ENCODE peak calls at places on chromosomes 4 and X, in five cellular contexts. L, A, T, E and R are unnamed samples. For H3K4me1, the result is how much of the 10 kb centered on the place peaks cover.

GRCh38 chr4:168886361-168886760 is 123.7 kb downstream of the CBR4 start:
- DNase-seq in L (no peak), A (no peak), T (no peak), E (no peak), R (no peak)

GRCh38 chr4:2044542-2045517 is 14.3 kb upstream of the NAT8L start:
- DNase-seq in L (no peak), A (peak), T (no peak), E (no peak), R (no peak)

GRCh38 chr4:181503800-181504364 is 739.3 kb upstream of the TENM3 start:
- DNase-seq in L (no peak), A (no peak), T (no peak), E (no peak), R (no peak)

GRCh38 chr4:78693777-78694456 is 82.2 kb upstream of the BMP2K start:
- DNase-seq in L (no peak), A (no peak), T (no peak), E (no peak), R (peak)

GRCh38 chrX:56729152-56729557 is at the start of gene NBDY:
- DNase-seq in L (no peak), A (no peak), T (peak), E (peak), R (no peak)

GRCh38 chr4:3291969-3292570 is 751 bp upstream of the RGS12 start:
- DNase-seq in L (peak), A (peak), T (peak), E (peak), R (peak)

GRCh38 chrX:109782994-109783711 is 50.1 kb upstream of the ACSL4 start:
- DNase-seq in L (no peak), A (no peak), T (no peak), E (no peak), R (no peak)

GRCh38 chr4:35608205-35608604 is 636.1 kb downstream of the ARAP2 start:
- DNase-seq in L (no peak), A (no peak), T (no peak), E (no peak), R (no peak)

GRCh38 chrX:42869659-42870476 is 91.9 kb upstream of the PPP1R2C start:
- DNase-seq in L (no peak), A (no peak), T (no peak), E (no peak), R (no peak)

GRCh38 chr4:123856689-123857545 is 460.3 kb downstream of the SPRY1 start:
- DNase-seq in L (peak), A (no peak), T (peak), E (peak), R (peak)

GRCh38 chr4:129328176-129328575 is 232.2 kb downstream of the C4orf33 start:
- DNase-seq in L (no peak), A (no peak), T (no peak), E (no peak), R (no peak)

GRCh38 chr4:18366762-18367358 is 345.3 kb upstream of the LCORL start:
- DNase-seq in L (peak), A (no peak), T (no peak), E (no peak), R (no peak)

GRCh38 chrX:24574743-24575142 is 72.4 kb downstream of the PCYT1B start:
- DNase-seq in L (no peak), A (no peak), T (no peak), E (no peak), R (no peak)

GRCh38 chr4:2290974-2291704 is 29.2 kb upstream of the MXD4 start:
- DNase-seq in L (no peak), A (no peak), T (no peak), E (peak), R (peak)

GRCh38 chr4:154836513-154836912 is 55.4 kb downstream of the RBM46 start:
- DNase-seq in L (no peak), A (no peak), T (no peak), E (no peak), R (no peak)
- H3K4me1 ChIP-seq in L (under half), A (under half), T (under half), E (under half), R (under half)

GRCh38 chr4:126168484-126168883 is 853.7 kb downstream of the FAT4 start:
- DNase-seq in L (no peak), A (no peak), T (no peak), E (no peak), R (no peak)

GRCh38 chr4:126174627-126175026 is 859.9 kb downstream of the FAT4 start:
- DNase-seq in L (no peak), A (no peak), T (no peak), E (no peak), R (no peak)

DNA sequence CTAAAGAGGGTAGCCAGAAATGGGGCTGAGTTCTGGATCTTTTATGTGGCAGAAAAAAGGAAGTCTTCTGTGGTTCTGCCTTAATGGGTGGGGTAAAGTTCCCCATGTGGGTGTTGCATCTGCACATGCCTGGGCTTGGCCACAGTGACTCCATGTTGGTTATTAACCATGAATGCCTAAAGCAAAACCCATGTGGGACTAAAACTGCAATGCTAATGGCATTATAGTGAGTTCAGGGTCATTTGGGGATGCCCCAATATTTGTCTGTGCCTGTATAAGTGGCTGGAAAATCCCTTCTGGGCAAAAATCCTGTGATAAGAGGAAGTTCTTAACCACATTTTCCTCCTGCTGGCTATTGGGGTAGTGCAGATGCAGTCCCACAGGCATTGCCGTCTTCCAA is 857.4 kb downstream of the FAT4 start:
- DNase-seq in L (no peak), A (no peak), T (no peak), E (no peak), R (no peak)
- TF ChIP-seq EP300 in L (no peak), A (no peak), T (no peak), E (no peak), R (no peak)

GRCh38 chrX:10049246-10049645 is 82.1 kb downstream of the CLDN34 start:
- DNase-seq in L (no peak), A (no peak), T (no peak), E (no peak), R (no peak)
- H3K4me1 ChIP-seq in L (under half), A (half or more), T (under half), E (under half), R (under half)

GRCh38 chrX:141641138-141641537 is 51.6 kb downstream of the SPANXA2 start:
- DNase-seq in L (no peak), A (no peak), T (no peak), E (no peak), R (no peak)

GRCh38 chrX:141638601-141639000 is 49.1 kb downstream of the SPANXA2 start:
- DNase-seq in L (no peak), A (no peak), T (no peak), E (no peak), R (no peak)

GRCh38 chrX:141642979-141643378 is 53.5 kb downstream of the SPANXA2 start:
- DNase-seq in L (no peak), A (no peak), T (no peak), E (no peak), R (no peak)
- TF ChIP-seq EP300 in L (no peak), A (no peak), T (no peak), E (no peak), R (no peak)